ENCODE peak calls at places on chromosomes 11 and 22, in six cellular contexts. One of them, this sample, is unnamed.

GRCh38 chr11:109819410-109819809 is 273.8 kb upstream of the ZC3H12C start:
- DNase-seq in C1 segment of cervical spinal cord: no peak
- DNase-seq in non-pigmented ciliary epithelial cell: no peak
- DNase-seq in sigmoid colon: no peak
- DNase-seq in AG09309: no peak
- DNase-seq in left ventricle myocardium inferior: no peak
- DNase-seq in this sample: no peak

GRCh38 chr22:19407649-19408606 is 23.6 kb downstream of the HIRA start:
- DNase-seq in C1 segment of cervical spinal cord: no peak
- DNase-seq in non-pigmented ciliary epithelial cell: no peak
- DNase-seq in sigmoid colon: peak; percentile 65
- DNase-seq in AG09309: no peak
- DNase-seq in left ventricle myocardium inferior: no peak
- DNase-seq in this sample: no peak

GRCh38 chr11:34566209-34566551 is 52.6 kb upstream of the ELF5 start:
- DNase-seq in C1 segment of cervical spinal cord: no peak
- DNase-seq in non-pigmented ciliary epithelial cell: no peak
- DNase-seq in sigmoid colon: no peak
- DNase-seq in AG09309: no peak
- DNase-seq in left ventricle myocardium inferior: no peak
- DNase-seq in this sample: no peak

GRCh38 chr11:73372371-73372993 is 3.7 kb upstream of the RELT start:
- DNase-seq in C1 segment of cervical spinal cord: no peak
- DNase-seq in non-pigmented ciliary epithelial cell: no peak
- DNase-seq in sigmoid colon: no peak
- DNase-seq in AG09309: no peak
- DNase-seq in left ventricle myocardium inferior: no peak
- DNase-seq in this sample: no peak

GRCh38 chr11:62431171-62431895 is 12.5 kb downstream of the SCGB1A1 start:
- DNase-seq in C1 segment of cervical spinal cord: no peak
- DNase-seq in non-pigmented ciliary epithelial cell: peak; percentile 67
- DNase-seq in sigmoid colon: no peak
- DNase-seq in AG09309: peak; percentile 87
- DNase-seq in left ventricle myocardium inferior: no peak
- DNase-seq in this sample: no peak

GRCh38 chr11:45736424-45736823 is 68.5 kb upstream of the SLC35C1 start:
- DNase-seq in C1 segment of cervical spinal cord: no peak
- DNase-seq in non-pigmented ciliary epithelial cell: no peak
- DNase-seq in sigmoid colon: peak; percentile 60
- DNase-seq in AG09309: peak; percentile 16
- DNase-seq in left ventricle myocardium inferior: no peak
- DNase-seq in this sample: peak; percentile 96

GRCh38 chr11:111449158-111449557 is 63.0 kb downstream of the BTG4 start:
- DNase-seq in C1 segment of cervical spinal cord: no peak
- DNase-seq in non-pigmented ciliary epithelial cell: no peak
- DNase-seq in sigmoid colon: no peak
- DNase-seq in AG09309: no peak
- DNase-seq in left ventricle myocardium inferior: no peak
- DNase-seq in this sample: no peak

GRCh38 chr11:69167916-69168691 is 12.4 kb downstream of the SMIM38 start:
- DNase-seq in C1 segment of cervical spinal cord: no peak
- DNase-seq in non-pigmented ciliary epithelial cell: no peak
- DNase-seq in sigmoid colon: no peak
- DNase-seq in AG09309: peak; percentile 7
- DNase-seq in left ventricle myocardium inferior: no peak
- DNase-seq in this sample: no peak

GRCh38 chr11:93648168-93648567 is 13.3 kb upstream of the CEP295 start:
- DNase-seq in C1 segment of cervical spinal cord: no peak
- DNase-seq in non-pigmented ciliary epithelial cell: no peak
- DNase-seq in sigmoid colon: no peak
- DNase-seq in AG09309: no peak
- DNase-seq in left ventricle myocardium inferior: no peak
- DNase-seq in this sample: no peak

GRCh38 chr22:37260939-37261338 is 16.9 kb upstream of the RAC2 start:
- DNase-seq in C1 segment of cervical spinal cord: no peak
- DNase-seq in non-pigmented ciliary epithelial cell: no peak
- DNase-seq in sigmoid colon: no peak
- DNase-seq in AG09309: no peak
- DNase-seq in left ventricle myocardium inferior: peak; percentile 55
- DNase-seq in this sample: no peak

GRCh38 chr11:45289369-45289768 is 3.2 kb upstream of the SYT13 start:
- DNase-seq in C1 segment of cervical spinal cord: no peak
- DNase-seq in non-pigmented ciliary epithelial cell: peak; percentile 27
- DNase-seq in sigmoid colon: no peak
- DNase-seq in AG09309: peak; percentile 5
- DNase-seq in left ventricle myocardium inferior: no peak
- DNase-seq in this sample: no peak

GRCh38 chr11:46273511-46274205 is 3.8 kb upstream of the CREB3L1 start:
- DNase-seq in C1 segment of cervical spinal cord: no peak
- DNase-seq in non-pigmented ciliary epithelial cell: no peak
- DNase-seq in sigmoid colon: no peak
- DNase-seq in AG09309: no peak
- DNase-seq in left ventricle myocardium inferior: no peak
- DNase-seq in this sample: no peak

GRCh38 chr11:68028802-68029475 is 1.5 kb upstream of the NDUFS8 start:
- DNase-seq in C1 segment of cervical spinal cord: no peak
- DNase-seq in non-pigmented ciliary epithelial cell: no peak
- DNase-seq in sigmoid colon: no peak
- DNase-seq in AG09309: no peak
- DNase-seq in left ventricle myocardium inferior: no peak
- DNase-seq in this sample: no peak

GRCh38 chr11:118928108-118928869 is 2.6 kb upstream of the BCL9L start:
- DNase-seq in C1 segment of cervical spinal cord: no peak
- DNase-seq in non-pigmented ciliary epithelial cell: no peak
- DNase-seq in sigmoid colon: peak; percentile 98
- DNase-seq in AG09309: peak; percentile 84
- DNase-seq in left ventricle myocardium inferior: peak; percentile 89
- DNase-seq in this sample: peak; percentile 83

GRCh38 chr11:3218483-3219280 is at the start of gene MRGPRG:
- DNase-seq in C1 segment of cervical spinal cord: no peak
- DNase-seq in non-pigmented ciliary epithelial cell: no peak
- DNase-seq in sigmoid colon: peak; percentile 57
- DNase-seq in AG09309: no peak
- DNase-seq in left ventricle myocardium inferior: peak; percentile 13
- DNase-seq in this sample: no peak

GRCh38 chr22:39635719-39636118 is 65.2 kb downstream of the CACNA1I start:
- DNase-seq in C1 segment of cervical spinal cord: no peak
- DNase-seq in non-pigmented ciliary epithelial cell: no peak
- DNase-seq in sigmoid colon: no peak
- DNase-seq in AG09309: no peak
- DNase-seq in left ventricle myocardium inferior: no peak
- DNase-seq in this sample: no peak

GRCh38 chr11:33615751-33616150 is 84.9 kb downstream of the C11orf91 start:
- DNase-seq in C1 segment of cervical spinal cord: no peak
- DNase-seq in non-pigmented ciliary epithelial cell: no peak
- DNase-seq in sigmoid colon: no peak
- DNase-seq in AG09309: no peak
- DNase-seq in left ventricle myocardium inferior: no peak
- DNase-seq in this sample: no peak